ENCODE peak calls at places on chromosomes 12 and 14, in seven cellular contexts. One of them, this sample, is unnamed.
A peak's percentile ranks its signal among the peaks of the same experiment; 100 is the strongest.

GRCh38 chr12:89327477-89328094 is 24.7 kb downstream of the DUSP6 start:
- DNase-seq in endothelial cell: no peak
- DNase-seq in NCI-H2081: no peak
- DNase-seq in amygdala: no peak
- DNase-seq in renal cortical epithelial cell: no peak
- DNase-seq in left ventricle myocardium superior: no peak
- DNase-seq in ELF-1: no peak
- DNase-seq in this sample: no peak

GRCh38 chr12:49059385-49060232 is 985 bp downstream of the KMT2D start:
- DNase-seq in endothelial cell: peak; percentile 59
- DNase-seq in NCI-H2081: peak; percentile 50
- DNase-seq in amygdala: no peak
- DNase-seq in renal cortical epithelial cell: no peak
- DNase-seq in left ventricle myocardium superior: peak; percentile 48
- DNase-seq in ELF-1: peak; percentile 57
- DNase-seq in this sample: peak; percentile 62

GRCh38 chr12:65123435-65124063 is 2.4 kb upstream of the WIF1 start:
- DNase-seq in endothelial cell: peak; percentile 17
- DNase-seq in NCI-H2081: peak; percentile 58
- DNase-seq in amygdala: no peak
- DNase-seq in renal cortical epithelial cell: peak; percentile 33
- DNase-seq in left ventricle myocardium superior: no peak
- DNase-seq in ELF-1: no peak
- DNase-seq in this sample: peak; percentile 38

GRCh38 chr14:41749425-41749824 is 142.7 kb downstream of the LRFN5 start:
- DNase-seq in endothelial cell: no peak
- DNase-seq in NCI-H2081: no peak
- DNase-seq in amygdala: no peak
- DNase-seq in renal cortical epithelial cell: peak; percentile 35
- DNase-seq in left ventricle myocardium superior: no peak
- DNase-seq in ELF-1: no peak
- DNase-seq in this sample: no peak

GRCh38 chr12:43306066-43306465 is 245.9 kb downstream of the ADAMTS20 start:
- DNase-seq in endothelial cell: no peak
- DNase-seq in NCI-H2081: no peak
- DNase-seq in amygdala: no peak
- DNase-seq in renal cortical epithelial cell: peak; percentile 89
- DNase-seq in left ventricle myocardium superior: no peak
- DNase-seq in ELF-1: no peak
- DNase-seq in this sample: peak; percentile 81

GRCh38 chr12:46260913-46261476 is 7.8 kb downstream of the SLC38A1 start:
- DNase-seq in endothelial cell: no peak
- DNase-seq in NCI-H2081: no peak
- DNase-seq in amygdala: no peak
- DNase-seq in renal cortical epithelial cell: peak; percentile 81
- DNase-seq in left ventricle myocardium superior: no peak
- DNase-seq in ELF-1: peak; percentile 60
- DNase-seq in this sample: no peak

GRCh38 chr12:79938843-79939242 is 3.9 kb upstream of the PPP1R12A start:
- DNase-seq in endothelial cell: no peak
- DNase-seq in NCI-H2081: no peak
- DNase-seq in amygdala: no peak
- DNase-seq in renal cortical epithelial cell: no peak
- DNase-seq in left ventricle myocardium superior: no peak
- DNase-seq in ELF-1: no peak
- DNase-seq in this sample: no peak

GRCh38 chr12:94973202-94973601 is 30.3 kb downstream of the NDUFA12 start:
- DNase-seq in endothelial cell: no peak
- DNase-seq in NCI-H2081: no peak
- DNase-seq in amygdala: no peak
- DNase-seq in renal cortical epithelial cell: no peak
- DNase-seq in left ventricle myocardium superior: no peak
- DNase-seq in ELF-1: peak; percentile 36
- DNase-seq in this sample: no peak

GRCh38 chr14:59463773-59464650 is 1.2 kb downstream of the GPR135 start:
- DNase-seq in endothelial cell: peak; percentile 24
- DNase-seq in NCI-H2081: no peak
- DNase-seq in amygdala: no peak
- DNase-seq in renal cortical epithelial cell: no peak
- DNase-seq in left ventricle myocardium superior: peak; percentile 60
- DNase-seq in ELF-1: no peak
- DNase-seq in this sample: peak; percentile 66

GRCh38 chr14:74583689-74584434 is 28.2 kb downstream of the LTBP2 start:
- DNase-seq in endothelial cell: no peak
- DNase-seq in NCI-H2081: no peak
- DNase-seq in amygdala: no peak
- DNase-seq in renal cortical epithelial cell: peak; percentile 92
- DNase-seq in left ventricle myocardium superior: no peak
- DNase-seq in ELF-1: peak; percentile 41
- DNase-seq in this sample: peak; percentile 61

GRCh38 chr12:117047810-117048584 is 51.2 kb downstream of the TESC start:
- DNase-seq in endothelial cell: no peak
- DNase-seq in NCI-H2081: no peak
- DNase-seq in amygdala: no peak
- DNase-seq in renal cortical epithelial cell: no peak
- DNase-seq in left ventricle myocardium superior: peak; percentile 77
- DNase-seq in ELF-1: peak; percentile 55
- DNase-seq in this sample: peak; percentile 38

GRCh38 chr14:21264025-21264801 is 5.0 kb downstream of the HNRNPC start:
- DNase-seq in endothelial cell: no peak
- DNase-seq in NCI-H2081: peak; percentile 13
- DNase-seq in amygdala: no peak
- DNase-seq in renal cortical epithelial cell: peak; percentile 95
- DNase-seq in left ventricle myocardium superior: no peak
- DNase-seq in ELF-1: no peak
- DNase-seq in this sample: peak; percentile 66

GRCh38 chr14:21940887-21941855 is 267.6 kb upstream of the OR4E1 start:
- DNase-seq in endothelial cell: peak; percentile 53
- DNase-seq in NCI-H2081: no peak
- DNase-seq in amygdala: no peak
- DNase-seq in renal cortical epithelial cell: peak; percentile 16
- DNase-seq in left ventricle myocardium superior: no peak
- DNase-seq in ELF-1: peak; percentile 8
- DNase-seq in this sample: peak; percentile 2

GRCh38 chr14:39768579-39768978 is 336.3 kb upstream of the FBXO33 start:
- DNase-seq in endothelial cell: no peak
- DNase-seq in NCI-H2081: no peak
- DNase-seq in amygdala: no peak
- DNase-seq in renal cortical epithelial cell: peak; percentile 52
- DNase-seq in left ventricle myocardium superior: no peak
- DNase-seq in ELF-1: no peak
- DNase-seq in this sample: no peak

GRCh38 chr12:120466560-120467315 is 2.8 kb downstream of the SRSF9 start:
- DNase-seq in endothelial cell: peak; percentile 39
- DNase-seq in NCI-H2081: peak; percentile 36
- DNase-seq in amygdala: no peak
- DNase-seq in renal cortical epithelial cell: peak; percentile 22
- DNase-seq in left ventricle myocardium superior: peak; percentile 41
- DNase-seq in ELF-1: peak; percentile 80
- DNase-seq in this sample: peak; percentile 15

GRCh38 chr12:123952037-123952436 is 20.6 kb downstream of the CCDC92 start:
- DNase-seq in endothelial cell: no peak
- DNase-seq in NCI-H2081: no peak
- DNase-seq in amygdala: no peak
- DNase-seq in renal cortical epithelial cell: no peak
- DNase-seq in left ventricle myocardium superior: no peak
- DNase-seq in ELF-1: no peak
- DNase-seq in this sample: no peak

GRCh38 chr12:106301611-106302321 is 767 bp upstream of the TCP11L2 start:
- DNase-seq in endothelial cell: peak; percentile 21
- DNase-seq in NCI-H2081: peak; percentile 48
- DNase-seq in amygdala: peak; percentile 15
- DNase-seq in renal cortical epithelial cell: peak; percentile 49
- DNase-seq in left ventricle myocardium superior: peak; percentile 55
- DNase-seq in ELF-1: peak; percentile 70
- DNase-seq in this sample: no peak

GRCh38 chr14:70188292-70188607 is 501 bp downstream of the SLC8A3 start:
- DNase-seq in endothelial cell: no peak
- DNase-seq in NCI-H2081: no peak
- DNase-seq in amygdala: no peak
- DNase-seq in renal cortical epithelial cell: no peak
- DNase-seq in left ventricle myocardium superior: no peak
- DNase-seq in ELF-1: no peak
- DNase-seq in this sample: peak; percentile 40

GRCh38 chr14:68771631-68772030 is 21.2 kb downstream of the ZFP36L1 start:
- DNase-seq in endothelial cell: peak; percentile 80
- DNase-seq in NCI-H2081: no peak
- DNase-seq in amygdala: no peak
- DNase-seq in renal cortical epithelial cell: no peak
- DNase-seq in left ventricle myocardium superior: peak; percentile 67
- DNase-seq in ELF-1: no peak
- DNase-seq in this sample: no peak

GRCh38 chr12:53714004-53714403 is 13.2 kb downstream of the CALCOCO1 start:
- DNase-seq in endothelial cell: no peak
- DNase-seq in NCI-H2081: no peak
- DNase-seq in amygdala: no peak
- DNase-seq in renal cortical epithelial cell: no peak
- DNase-seq in left ventricle myocardium superior: no peak
- DNase-seq in ELF-1: no peak
- DNase-seq in this sample: no peak

This sample was measured in GM03348.